ENCODE peak calls at places on chromosomes 6 and 20, in ten cellular contexts. S is gastrocnemius medialis, N is AG10803, C is cardiac muscle cell, H is right lobe of liver, A is psoas muscle, D is astrocyte of the spinal cord, Q is OCI-LY7, F is stomach, X is epithelial cell of esophagus. T is an unnamed sample.

GRCh38 chr6:11381801-11382513 is 149.5 kb upstream of the NEDD9 start:
- DNase-seq in S (no peak), N (no peak), C (no peak), H (no peak), A (no peak), D (no peak), Q (peak), F (peak), X (no peak), T (no peak)

GRCh38 chr6:53794073-53794719 is 609 bp upstream of the LRRC1 start:
- DNase-seq in S (no peak), N (peak), C (peak), H (peak), A (peak), D (peak), Q (peak), F (peak), X (peak), T (peak)

GRCh38 chr6:69866351-69867074 is at the start of gene COL19A1:
- DNase-seq in S (no peak), N (no peak), C (no peak), H (peak), A (peak), D (peak), Q (peak), F (no peak), X (peak), T (no peak)

GRCh38 chr20:4951299-4951698 is 50.0 kb downstream of the SLC23A2 start:
- DNase-seq in S (no peak), N (peak), C (peak), H (no peak), A (no peak), D (peak), Q (no peak), F (no peak), X (peak), T (peak)

GRCh38 chr20:17987988-17988387 is 19.2 kb downstream of the MGME1 start:
- DNase-seq in S (no peak), N (no peak), C (no peak), H (no peak), A (no peak), D (no peak), Q (no peak), F (no peak), X (no peak), T (no peak)

GRCh38 chr20:52004720-52005119 is 186.9 kb downstream of the ZFP64 start:
- DNase-seq in S (no peak), N (peak), C (peak), H (no peak), A (no peak), D (no peak), Q (no peak), F (no peak), X (peak), T (peak)

GRCh38 chr20:51767867-51768758 is at the start of gene ATP9A:
- DNase-seq in S (no peak), N (peak), C (peak), H (peak), A (peak), D (no peak), Q (no peak), F (peak), X (peak), T (no peak)

GRCh38 chr6:29414588-29414987 is at the start of gene OR12D1:
- DNase-seq in S (no peak), N (no peak), C (no peak), H (no peak), A (no peak), D (no peak), Q (no peak), F (no peak), X (peak), T (no peak)

GRCh38 chr20:1392443-1392692 is 486 bp downstream of the FKBP1A start:
- DNase-seq in S (no peak), N (no peak), C (no peak), H (no peak), A (no peak), D (no peak), Q (no peak), F (no peak), X (no peak), T (no peak)

GRCh38 chr6:170031684-170032121 is 259.2 kb downstream of the DLL1 start:
- DNase-seq in S (no peak), N (no peak), C (no peak), H (peak), A (no peak), D (no peak), Q (no peak), F (peak), X (no peak), T (no peak)

GRCh38 chr6:137216106-137216505 is 3.1 kb downstream of the IFNGR1 start:
- DNase-seq in S (no peak), N (no peak), C (no peak), H (no peak), A (no peak), D (no peak), Q (no peak), F (no peak), X (peak), T (peak)

GRCh38 chr6:137218473-137218916 is 690 bp downstream of the IFNGR1 start:
- DNase-seq in S (peak), N (peak), C (peak), H (peak), A (peak), D (peak), Q (peak), F (no peak), X (peak), T (peak)

GRCh38 chr6:137217801-137218472 is 1.2 kb downstream of the IFNGR1 start:
- DNase-seq in S (peak), N (peak), C (no peak), H (peak), A (no peak), D (peak), Q (peak), F (no peak), X (peak), T (peak)

GRCh38 chr6:137218917-137219663 is at the start of gene IFNGR1:
- DNase-seq in S (peak), N (peak), C (peak), H (peak), A (peak), D (peak), Q (peak), F (peak), X (peak), T (peak)

DNA sequence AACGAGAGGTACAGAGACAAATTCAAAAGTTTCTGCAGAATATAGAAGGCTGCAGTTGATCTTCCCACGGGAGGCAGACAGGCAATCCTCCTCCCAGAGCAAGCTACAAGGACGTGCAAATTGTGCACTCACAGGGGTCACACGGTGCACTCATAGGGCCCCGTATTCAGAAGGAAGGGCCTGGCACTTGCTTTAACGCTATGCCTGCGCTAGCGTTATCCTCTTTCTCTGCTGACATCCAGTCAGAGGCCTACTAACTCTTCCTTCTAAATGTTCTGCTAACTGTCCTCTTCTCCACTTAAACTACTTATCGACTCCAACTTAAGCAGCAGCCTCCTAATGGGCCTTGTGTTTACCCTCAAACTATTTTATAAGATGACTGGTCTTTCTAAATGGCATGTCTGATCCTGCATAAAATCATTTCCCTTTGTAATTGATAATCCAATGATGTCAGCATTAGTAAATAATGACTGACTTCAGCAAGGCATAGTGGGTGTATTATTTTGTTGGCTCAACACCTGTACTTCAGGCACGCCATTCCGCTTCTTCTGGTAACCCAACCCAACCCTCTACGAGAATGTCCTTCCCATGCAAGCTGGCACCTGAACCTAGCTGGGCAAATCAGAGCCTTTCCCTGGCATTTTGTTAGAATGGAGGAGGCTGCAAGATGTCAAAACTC is 2.2 kb downstream of the IFNGR1 start:
- DNase-seq in S (no peak), N (no peak), C (no peak), H (no peak), A (no peak), D (no peak), Q (no peak), F (peak), X (peak), T (no peak)
- H3K4me3 ChIP-seq in S (peak), N (no peak), C (peak), H (peak), A (peak), D (peak), Q (peak), F (peak), X (peak), T (peak)

DNA sequence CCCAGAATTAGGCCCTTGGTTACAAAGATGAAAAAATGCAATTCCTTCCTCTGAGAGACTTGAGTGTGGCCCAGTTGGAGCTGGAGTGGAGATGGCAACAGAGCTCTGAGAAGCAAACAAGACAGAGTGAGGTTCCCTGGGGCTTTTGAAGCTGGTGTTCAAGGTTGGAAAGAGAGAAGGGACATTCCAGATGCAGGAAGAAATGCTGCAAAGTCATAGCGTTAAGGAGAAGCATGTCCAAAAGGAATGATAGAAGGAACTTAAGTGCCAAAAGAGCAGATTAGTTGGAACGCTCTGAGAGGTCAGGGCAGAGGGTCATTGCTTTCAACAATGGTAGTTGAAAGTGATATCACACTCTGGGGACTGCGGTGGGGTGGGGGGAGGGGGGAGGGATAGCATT is 251.8 kb downstream of the TBC1D7 start:
- DNase-seq in S (no peak), N (no peak), C (no peak), H (no peak), A (no peak), D (no peak), Q (no peak), F (no peak), X (no peak), T (no peak)
- TF ChIP-seq CTCF in S (no peak), N (no peak), C (no peak), H (no peak), A (no peak), D (no peak), Q (no peak), F (no peak), X (no peak), T (no peak)

GRCh38 chr6:147207351-147207750 is 3.1 kb downstream of the STXBP5 start:
- DNase-seq in S (no peak), N (peak), C (peak), H (no peak), A (no peak), D (no peak), Q (no peak), F (no peak), X (no peak), T (peak)

GRCh38 chr6:147205690-147206600 is 1.7 kb downstream of the STXBP5 start:
- DNase-seq in S (no peak), N (peak), C (peak), H (no peak), A (no peak), D (no peak), Q (no peak), F (no peak), X (no peak), T (peak)

GRCh38 chr6:147209762-147210449 is 5.7 kb downstream of the STXBP5 start:
- DNase-seq in S (no peak), N (no peak), C (peak), H (no peak), A (no peak), D (no peak), Q (no peak), F (no peak), X (no peak), T (no peak)

GRCh38 chr6:147204843-147205311 is 660 bp downstream of the STXBP5 start:
- DNase-seq in S (no peak), N (no peak), C (no peak), H (no peak), A (no peak), D (no peak), Q (no peak), F (no peak), X (peak), T (peak)

GRCh38 chr6:147207851-147208754 is 3.9 kb downstream of the STXBP5 start:
- DNase-seq in S (no peak), N (no peak), C (no peak), H (no peak), A (no peak), D (no peak), Q (no peak), F (no peak), X (no peak), T (no peak)
- H3K4me3 ChIP-seq in S (peak), N (no peak), C (no peak), H (no peak), A (peak), D (no peak), Q (no peak), F (no peak), X (no peak), T (no peak)

GRCh38 chr6:34855463-34855862 is 32.4 kb downstream of the TAF11 start:
- DNase-seq in S (no peak), N (no peak), C (no peak), H (no peak), A (no peak), D (no peak), Q (no peak), F (no peak), X (no peak), T (no peak)
- TF ChIP-seq CTCF in S (no peak), N (no peak), C (no peak), H (no peak), A (no peak), D (no peak), Q (no peak), F (no peak), X (peak), T (no peak)

GRCh38 chr20:20547876-20548266 is 164.6 kb downstream of the RALGAPA2 start:
- DNase-seq in S (no peak), N (no peak), C (no peak), H (no peak), A (no peak), D (no peak), Q (no peak), F (no peak), X (no peak), T (no peak)

GRCh38 chr20:20549699-20550098 is 162.7 kb downstream of the RALGAPA2 start:
- DNase-seq in S (no peak), N (peak), C (peak), H (no peak), A (no peak), D (peak), Q (no peak), F (no peak), X (peak), T (peak)

GRCh38 chr20:20547221-20547875 is 165.1 kb downstream of the RALGAPA2 start:
- DNase-seq in S (no peak), N (peak), C (peak), H (no peak), A (no peak), D (peak), Q (peak), F (no peak), X (peak), T (peak)

GRCh38 chr20:20548527-20549266 is 163.7 kb downstream of the RALGAPA2 start:
- DNase-seq in S (no peak), N (no peak), C (no peak), H (no peak), A (no peak), D (no peak), Q (no peak), F (peak), X (peak), T (no peak)

GRCh38 chr20:20549267-20549612 is 163.2 kb downstream of the RALGAPA2 start:
- DNase-seq in S (no peak), N (no peak), C (peak), H (no peak), A (no peak), D (no peak), Q (no peak), F (peak), X (peak), T (peak)
- H3K4me3 ChIP-seq in S (no peak), N (no peak), C (no peak), H (no peak), A (no peak), D (no peak), Q (no peak), F (no peak), X (no peak), T (no peak)

DNA sequence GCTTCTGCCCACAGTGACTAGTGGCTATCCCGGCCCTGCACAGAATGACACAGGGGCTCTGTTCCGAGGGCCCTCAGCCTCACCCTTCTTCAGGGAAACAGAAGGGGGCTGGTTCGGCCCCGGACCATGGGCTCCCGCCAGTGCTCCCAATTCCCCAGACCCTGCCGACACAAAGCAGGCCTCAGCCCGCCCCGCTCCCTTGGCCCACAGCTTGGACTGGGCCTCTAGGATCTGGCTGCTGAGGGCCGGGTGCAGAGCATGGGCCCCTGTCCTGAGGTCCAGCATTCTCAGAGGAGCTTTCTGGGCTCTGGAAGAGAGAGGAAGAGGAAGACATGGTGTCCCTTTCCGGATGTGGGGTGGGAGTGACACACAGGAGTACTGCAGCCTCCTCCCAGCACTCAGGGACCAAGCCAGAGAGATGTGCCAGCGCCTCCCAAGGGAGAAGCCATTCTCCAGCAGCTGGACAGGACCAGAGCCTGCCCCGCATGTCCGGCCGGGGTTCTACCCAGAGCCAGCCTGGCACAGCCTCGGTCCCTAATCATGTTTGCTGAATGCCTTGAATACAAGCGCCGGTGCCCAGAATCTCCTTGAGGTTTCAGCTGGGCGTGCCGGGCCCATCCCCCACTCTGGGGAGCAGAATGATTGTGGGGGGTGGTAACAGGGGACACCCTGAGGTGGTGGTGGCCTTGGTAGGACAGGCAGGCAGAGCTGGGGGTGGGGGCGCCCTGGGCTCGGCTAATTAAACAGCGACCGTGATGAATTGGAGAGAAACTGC is 23.9 kb downstream of the C20orf203 start:
- DNase-seq in S (no peak), N (no peak), C (no peak), H (no peak), A (no peak), D (no peak), Q (no peak), F (no peak), X (no peak), T (no peak)
- TF ChIP-seq CTCF in S (no peak), N (no peak), C (no peak), H (no peak), A (no peak), D (no peak), Q (no peak), F (no peak), X (no peak), T (no peak)

GRCh38 chr20:49986049-49986448 is 3.3 kb downstream of the SNAI1 start:
- DNase-seq in S (no peak), N (no peak), C (peak), H (no peak), A (no peak), D (no peak), Q (no peak), F (no peak), X (no peak), T (no peak)

GRCh38 chr20:49990310-49990720 is 7.5 kb downstream of the SNAI1 start:
- DNase-seq in S (no peak), N (peak), C (peak), H (no peak), A (no peak), D (no peak), Q (no peak), F (peak), X (no peak), T (no peak)

GRCh38 chr20:49989234-49990065 is 6.7 kb downstream of the SNAI1 start:
- DNase-seq in S (no peak), N (peak), C (peak), H (peak), A (peak), D (peak), Q (no peak), F (no peak), X (no peak), T (peak)

GRCh38 chr20:49987015-49987867 is 4.5 kb downstream of the SNAI1 start:
- DNase-seq in S (no peak), N (peak), C (peak), H (no peak), A (no peak), D (no peak), Q (no peak), F (no peak), X (no peak), T (peak)

DNA sequence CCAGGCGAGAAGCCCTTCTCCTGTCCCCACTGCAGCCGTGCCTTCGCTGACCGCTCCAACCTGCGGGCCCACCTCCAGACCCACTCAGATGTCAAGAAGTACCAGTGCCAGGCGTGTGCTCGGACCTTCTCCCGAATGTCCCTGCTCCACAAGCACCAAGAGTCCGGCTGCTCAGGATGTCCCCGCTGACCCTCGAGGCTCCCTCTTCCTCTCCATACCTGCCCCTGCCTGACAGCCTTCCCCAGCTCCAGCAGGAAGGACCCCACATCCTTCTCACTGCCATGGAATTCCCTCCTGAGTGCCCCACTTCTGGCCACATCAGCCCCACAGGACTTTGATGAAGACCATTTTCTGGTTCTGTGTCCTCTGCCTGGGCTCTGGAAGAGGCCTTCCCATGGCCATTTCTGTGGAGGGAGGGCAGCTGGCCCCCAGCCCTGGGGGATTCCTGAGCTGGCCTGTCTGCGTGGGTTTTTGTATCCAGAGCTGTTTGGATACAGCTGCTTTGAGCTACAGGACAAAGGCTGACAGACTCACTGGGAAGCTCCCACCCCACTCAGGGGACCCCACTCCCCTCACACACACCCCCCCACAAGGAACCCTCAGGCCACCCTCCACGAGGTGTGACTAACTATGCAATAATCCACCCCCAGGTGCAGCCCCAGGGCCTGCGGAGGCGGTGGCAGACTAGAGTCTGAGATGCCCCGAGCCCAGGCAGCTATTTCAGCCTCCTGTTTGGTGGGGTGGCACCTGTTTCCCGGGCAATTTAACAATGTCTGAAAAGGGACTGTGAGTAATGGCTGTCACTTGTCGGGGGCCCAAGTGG is 5.3 kb downstream of the SNAI1 start:
- DNase-seq in S (no peak), N (no peak), C (peak), H (no peak), A (no peak), D (no peak), Q (no peak), F (no peak), X (no peak), T (no peak)
- H3K4me3 ChIP-seq in S (no peak), N (no peak), C (no peak), H (no peak), A (no peak), D (no peak), Q (no peak), F (no peak), X (no peak), T (no peak)

DNA sequence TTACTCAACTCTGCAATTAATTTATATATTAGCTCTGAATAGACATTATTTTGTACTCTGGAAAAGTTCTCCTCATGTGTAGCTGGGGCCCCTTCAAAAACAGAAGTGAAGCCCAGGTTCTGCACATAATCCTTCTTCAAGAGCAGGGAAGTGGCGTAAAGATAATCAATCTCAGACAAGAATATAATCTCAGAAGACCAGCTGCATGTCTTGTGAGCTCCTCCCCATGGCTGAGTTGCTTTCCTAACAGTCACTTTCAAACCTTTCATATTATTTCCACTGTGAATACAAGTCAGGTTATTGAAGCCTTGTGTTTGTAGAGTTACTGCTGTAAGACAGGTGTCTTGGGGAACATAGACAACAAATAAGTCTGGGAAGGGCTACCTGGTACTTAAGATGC is 691.9 kb downstream of the RFPL4B start:
- DNase-seq in S (no peak), N (no peak), C (no peak), H (no peak), A (no peak), D (no peak), Q (no peak), F (no peak), X (no peak), T (no peak)
- TF ChIP-seq CTCF in S (no peak), N (no peak), C (no peak), H (no peak), A (no peak), D (no peak), Q (no peak), F (no peak), X (no peak), T (no peak)

T was measured in fibroblast of mammary gland.